ENCODE peak calls at places on chromosomes 3 and 15, in eight cellular contexts. J is psoas muscle; Z is uterus; V is GM06990; L is CD8-positive, alpha-beta T cell; U is colonic mucosa; E is Peyer's patch; M is adrenal gland. A is an unnamed sample. For H3K27me3, the result is how much of the 10 kb centered on the place peaks cover.

GRCh38 chr15:66564136-66565041 is 1.4 kb downstream of the LCTL start:
- DNase-seq in J (no peak), Z (no peak), V (no peak), L (no peak), U (no peak), E (peak), M (no peak), A (no peak)

GRCh38 chr15:37359495-37360290 is 259.3 kb upstream of the MEIS2 start:
- DNase-seq in J (no peak), Z (no peak), V (no peak), L (no peak), U (no peak), E (no peak), M (no peak), A (no peak)

GRCh38 chr15:32866486-32867312 is 148.9 kb downstream of the GREM1 start:
- DNase-seq in J (no peak), Z (no peak), V (no peak), L (no peak), U (no peak), E (no peak), M (peak), A (peak)

GRCh38 chr15:57914350-57915055 is 151.0 kb downstream of the ALDH1A2 start:
- DNase-seq in J (no peak), Z (no peak), V (no peak), L (no peak), U (peak), E (no peak), M (no peak), A (peak)

GRCh38 chr3:153714588-153715285 is 406.5 kb upstream of the ARHGEF26 start:
- DNase-seq in J (no peak), Z (no peak), V (no peak), L (no peak), U (no peak), E (no peak), M (no peak), A (no peak)

GRCh38 chr15:88586401-88587162 is 34.6 kb upstream of the AEN start:
- DNase-seq in J (no peak), Z (no peak), V (no peak), L (no peak), U (no peak), E (no peak), M (peak), A (peak)

GRCh38 chr3:138768946-138769345 is 65.8 kb downstream of the PIK3CB start:
- DNase-seq in J (no peak), Z (no peak), V (no peak), L (no peak), U (no peak), E (no peak), M (no peak), A (no peak)

GRCh38 chr15:37893309-37893708 is 41.1 kb upstream of the TMCO5A start:
- DNase-seq in J (no peak), Z (no peak), V (no peak), L (no peak), U (no peak), E (no peak), M (no peak), A (no peak)

GRCh38 chr3:157423337-157423736 is 13.3 kb upstream of the PTX3 start:
- DNase-seq in J (no peak), Z (no peak), V (no peak), L (no peak), U (no peak), E (no peak), M (no peak), A (no peak)

GRCh38 chr15:31442203-31443090 is 115.8 kb downstream of the KLF13 start:
- DNase-seq in J (no peak), Z (no peak), V (no peak), L (no peak), U (peak), E (no peak), M (no peak), A (peak)

GRCh38 chr15:80549712-80550111 is 145.4 kb upstream of the ABHD17C start:
- DNase-seq in J (no peak), Z (no peak), V (no peak), L (no peak), U (no peak), E (no peak), M (no peak), A (no peak)

GRCh38 chr3:183518446-183519185 is 36.9 kb downstream of the KLHL6 start:
- DNase-seq in J (no peak), Z (no peak), V (no peak), L (no peak), U (no peak), E (peak), M (no peak), A (no peak)

GRCh38 chr15:59746777-59747176 is 57.7 kb upstream of the BNIP2 start:
- DNase-seq in J (no peak), Z (no peak), V (no peak), L (no peak), U (no peak), E (no peak), M (no peak), A (no peak)

GRCh38 chr3:32959370-32959769 is 7.9 kb downstream of the CCR4 start:
- DNase-seq in J (no peak), Z (no peak), V (no peak), L (no peak), U (no peak), E (no peak), M (no peak), A (no peak)

GRCh38 chr3:32082727-32083126 is 23.7 kb upstream of the GPD1L start:
- DNase-seq in J (no peak), Z (no peak), V (no peak), L (no peak), U (peak), E (no peak), M (peak), A (no peak)

GRCh38 chr3:10198761-10199688 is 34.3 kb downstream of the IRAK2 start:
- DNase-seq in J (no peak), Z (no peak), V (peak), L (peak), U (peak), E (peak), M (no peak), A (peak)

GRCh38 chr3:196654006-196654405 is 14.5 kb downstream of the NRROS start:
- DNase-seq in J (no peak), Z (no peak), V (no peak), L (no peak), U (no peak), E (no peak), M (no peak), A (no peak)

GRCh38 chr3:160739079-160739478 is 17.0 kb upstream of the PPM1L start:
- DNase-seq in J (peak), Z (no peak), V (no peak), L (no peak), U (no peak), E (no peak), M (peak), A (no peak)

GRCh38 chr3:9893739-9894138 is 3.3 kb downstream of the JAGN1 start:
- DNase-seq in J (no peak), Z (no peak), V (no peak), L (no peak), U (no peak), E (no peak), M (no peak), A (no peak)

GRCh38 chr3:188734395-188734794 is 437.4 kb upstream of the TPRG1 start:
- DNase-seq in J (no peak), Z (no peak), V (no peak), L (no peak), U (peak), E (no peak), M (no peak), A (no peak)

DNA sequence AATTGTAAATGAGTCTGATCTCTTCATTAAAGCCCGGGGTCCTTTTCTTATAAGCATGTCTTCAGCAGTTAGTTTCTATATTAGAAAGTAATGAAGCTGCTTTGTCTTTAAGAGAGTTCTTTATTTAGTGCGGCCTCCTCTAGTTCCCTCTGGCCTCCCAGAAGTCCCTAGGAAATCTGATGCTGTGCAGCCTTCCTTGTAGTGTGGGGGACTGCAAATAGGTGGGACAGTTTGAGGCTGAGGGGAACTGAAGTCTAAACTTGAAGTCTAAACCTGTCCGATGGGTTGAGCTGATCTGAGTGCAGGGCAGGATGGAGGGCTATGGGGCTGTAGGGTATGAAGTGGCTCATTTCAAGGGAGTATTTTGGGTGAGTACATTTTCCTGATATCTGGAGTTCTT is 1.4 kb downstream of the CD276 start:
- DNase-seq in J (no peak), Z (no peak), V (no peak), L (no peak), U (no peak), E (peak), M (no peak), A (peak)
- H3K4me3 ChIP-seq in J (peak), Z (no peak), V (no peak), L (no peak), U (no peak), E (no peak), M (no peak), A (no peak)

GRCh38 chr15:74994685-74995084 is 678 bp upstream of the SCAMP5 start:
- DNase-seq in J (no peak), Z (no peak), V (no peak), L (no peak), U (no peak), E (no peak), M (no peak), A (no peak)
- TF ChIP-seq CTCF in J (no peak), Z (no peak), V (no peak), L (no peak), U (no peak), E (no peak), M (no peak), A (no peak)

GRCh38 chr15:92693922-92694331 is 38.4 kb upstream of the FAM174B start:
- DNase-seq in J (no peak), Z (no peak), V (no peak), L (no peak), U (no peak), E (no peak), M (peak), A (peak)
- H3K27me3 ChIP-seq in J (under half), Z (under half), V (under half), L (under half), U (under half), E (under half), M (under half), A (under half)

GRCh38 chr3:50170689-50171088 is 15.6 kb downstream of the SEMA3F start:
- DNase-seq in J (peak), Z (no peak), V (no peak), L (no peak), U (no peak), E (no peak), M (peak), A (no peak)
- H3K4me3 ChIP-seq in J (no peak), Z (no peak), V (no peak), L (no peak), U (no peak), E (no peak), M (no peak), A (no peak)

GRCh38 chr3:62803276-62803675 is 71.9 kb downstream of the CADPS start:
- DNase-seq in J (no peak), Z (no peak), V (no peak), L (no peak), U (no peak), E (no peak), M (no peak), A (no peak)
- TF ChIP-seq CTCF in J (no peak), Z (no peak), V (no peak), L (no peak), U (no peak), E (no peak), M (no peak), A (peak)

GRCh38 chr3:54957711-54958110 is 29.9 kb upstream of the LRTM1 start:
- DNase-seq in J (no peak), Z (no peak), V (no peak), L (no peak), U (no peak), E (no peak), M (no peak), A (no peak)
- H3K27me3 ChIP-seq in J (under half), Z (under half), V (under half), L (under half), U (under half), E (under half), M (under half), A (under half)

GRCh38 chr3:194675081-194675640 is 3.2 kb upstream of the LSG1 start:
- DNase-seq in J (no peak), Z (no peak), V (no peak), L (no peak), U (no peak), E (no peak), M (no peak), A (peak)

GRCh38 chr3:194671511-194671899 is 486 bp downstream of the LSG1 start:
- DNase-seq in J (no peak), Z (no peak), V (no peak), L (no peak), U (no peak), E (no peak), M (no peak), A (peak)

GRCh38 chr3:194673761-194674160 is 1.8 kb upstream of the LSG1 start:
- DNase-seq in J (no peak), Z (no peak), V (no peak), L (no peak), U (no peak), E (no peak), M (no peak), A (no peak)

GRCh38 chr3:194672876-194673275 is 885 bp upstream of the LSG1 start:
- DNase-seq in J (no peak), Z (no peak), V (no peak), L (no peak), U (no peak), E (no peak), M (no peak), A (no peak)

DNA sequence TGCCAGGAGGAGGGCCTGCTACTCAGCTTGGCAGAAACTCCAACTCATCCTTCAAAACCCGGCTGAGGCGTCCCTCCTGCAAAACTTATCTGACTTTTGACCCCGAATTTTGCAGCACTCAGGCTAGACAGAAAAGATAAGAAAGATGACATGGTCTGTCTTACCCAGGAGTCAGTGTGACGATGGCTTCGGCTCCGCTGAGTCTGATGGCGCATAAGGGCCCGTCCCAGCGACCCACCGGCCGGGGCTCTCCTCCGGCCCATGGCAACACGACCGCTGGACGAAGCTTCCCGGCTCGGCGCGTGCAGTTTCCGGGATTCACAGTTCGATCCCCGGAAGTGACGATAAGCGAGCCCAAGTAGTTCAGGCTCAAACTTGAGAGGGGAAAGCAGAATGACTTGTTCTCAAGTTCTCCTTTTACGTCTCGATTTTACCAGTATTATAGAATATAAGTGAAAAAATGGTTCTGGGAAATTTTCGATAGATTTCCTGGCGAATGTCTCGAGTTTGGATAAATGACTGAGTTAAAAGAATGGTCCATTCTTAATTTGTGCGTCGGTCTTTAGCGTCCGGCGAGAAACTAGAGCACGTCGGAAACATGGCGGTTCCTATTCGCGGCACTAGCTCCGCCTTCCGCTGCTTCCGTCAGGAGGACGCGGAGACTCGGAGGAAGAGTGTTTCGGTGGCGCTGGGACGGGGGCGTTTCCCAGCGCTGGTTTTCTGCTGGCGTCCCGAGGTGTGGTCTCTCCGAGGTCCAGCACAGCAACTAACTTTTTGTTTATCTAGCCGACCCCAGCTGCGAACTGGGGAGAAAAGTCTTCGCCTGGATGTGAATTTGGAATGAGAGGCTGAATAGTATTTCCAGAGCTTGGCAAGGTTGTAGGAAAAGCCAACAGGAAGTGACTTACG is at the start of gene LSG1:
- DNase-seq in J (peak), Z (peak), V (peak), L (peak), U (peak), E (peak), M (peak), A (peak)
- H3K4me3 ChIP-seq in J (peak), Z (peak), V (peak), L (peak), U (peak), E (peak), M (peak), A (peak)

DNA sequence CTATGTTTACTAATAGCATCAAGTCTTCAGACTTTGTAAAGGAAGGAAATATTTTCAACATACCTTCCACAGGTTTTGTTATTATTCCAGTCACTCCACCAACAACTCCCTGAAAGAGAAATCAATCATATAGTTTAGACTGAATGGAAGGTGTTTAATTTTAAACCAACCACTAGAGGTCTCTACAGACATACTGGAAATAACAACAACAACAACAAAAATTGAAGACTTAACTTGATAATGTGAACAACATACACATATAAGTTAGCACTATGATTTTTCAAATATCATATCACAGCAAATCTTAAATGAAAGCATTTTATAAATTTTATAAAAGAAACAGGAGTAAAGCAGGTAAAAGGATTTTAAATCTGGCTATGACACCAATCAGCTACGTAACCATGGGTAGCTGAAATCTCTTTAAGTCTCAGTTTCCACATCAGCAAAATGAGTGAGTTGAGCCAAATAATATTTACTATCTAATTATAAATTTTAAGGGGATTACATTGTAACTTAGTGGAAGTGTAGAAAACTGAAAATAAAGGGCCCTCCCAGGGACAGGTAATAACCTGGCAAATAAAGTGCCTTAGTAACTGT is 188.2 kb downstream of the VPS13C start:
- DNase-seq in J (no peak), Z (no peak), V (no peak), L (no peak), U (no peak), E (no peak), M (no peak), A (peak)
- TF ChIP-seq CTCF in J (peak), Z (peak), V (peak), L (peak), U (peak), E (peak), M (peak), A (no peak)

DNA sequence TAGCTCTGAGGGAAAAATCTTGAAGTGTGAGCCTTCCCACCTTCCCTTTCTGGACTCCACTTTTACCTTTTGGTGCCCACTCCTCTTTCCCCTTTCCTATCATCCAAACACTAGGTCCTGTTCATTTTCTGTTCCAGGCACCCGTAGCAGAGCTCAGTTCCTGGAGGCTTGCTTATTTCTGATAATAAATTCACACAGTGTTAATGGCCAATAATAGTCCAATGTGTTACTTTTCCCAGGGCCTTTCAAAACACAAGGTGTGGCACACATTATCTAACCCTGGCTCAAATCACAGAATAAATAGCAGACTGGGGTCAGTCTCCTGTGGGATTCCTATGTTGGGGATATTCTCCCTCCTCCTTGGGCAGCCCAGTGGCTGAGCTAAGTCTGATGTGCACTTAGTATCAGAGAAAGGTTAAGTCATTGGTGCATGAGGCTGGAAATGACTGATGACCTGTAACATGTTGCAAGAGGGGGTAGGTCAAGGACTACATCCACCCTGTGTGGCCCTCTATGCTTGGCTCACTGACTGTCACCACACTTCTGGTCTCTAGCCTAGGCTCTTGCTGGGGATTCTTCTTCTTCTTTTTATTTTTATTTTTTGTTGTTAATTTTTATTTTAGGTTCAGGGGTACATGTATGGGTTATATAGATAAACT is 43.7 kb upstream of the ROPN1 start:
- DNase-seq in J (no peak), Z (no peak), V (no peak), L (no peak), U (no peak), E (no peak), M (peak), A (no peak)
- H3K27me3 ChIP-seq in J (under half), Z (under half), V (under half), L (under half), U (under half), E (under half), M (under half), A (under half)

GRCh38 chr3:148992635-148993230 is 1.4 kb downstream of the GYG1 start:
- DNase-seq in J (peak), Z (no peak), V (no peak), L (no peak), U (no peak), E (no peak), M (no peak), A (no peak)
- H3K4me3 ChIP-seq in J (peak), Z (peak), V (peak), L (peak), U (peak), E (no peak), M (no peak), A (no peak)